ENCODE peak calls at places on chromosomes 16 and 17, in nine cellular contexts. J is GM13977, A is pancreas, Z is cardiac muscle cell, Q is heart right ventricle, W is AG04449, S is foreskin fibroblast, B is PC-3, F is MCF 10A. N is an unnamed sample.

GRCh38 chr16:12086861-12087260 is 110.3 kb downstream of the SNX29 start:
- DNase-seq in J (no peak), A (no peak), Z (no peak), Q (no peak), W (no peak), S (no peak), B (no peak), F (no peak), N (no peak)

GRCh38 chr17:39755550-39756375 is 18.0 kb downstream of the GRB7 start:
- DNase-seq in J (peak; percentile 84), A (no peak), Z (no peak), Q (no peak), W (no peak), S (no peak), B (no peak), F (no peak), N (peak; percentile 73)

GRCh38 chr16:85164838-85165516 is 52.7 kb upstream of the CIBAR2 start:
- DNase-seq in J (no peak), A (no peak), Z (no peak), Q (no peak), W (no peak), S (no peak), B (no peak), F (no peak), N (no peak)

GRCh38 chr17:57207396-57207795 is 48.9 kb upstream of the MSI2 start:
- DNase-seq in J (no peak), A (no peak), Z (no peak), Q (no peak), W (no peak), S (no peak), B (no peak), F (no peak), N (no peak)

GRCh38 chr17:17911003-17911613 is 61.1 kb downstream of the TOM1L2 start:
- DNase-seq in J (peak; percentile 8), A (no peak), Z (peak; percentile 44), Q (no peak), W (no peak), S (no peak), B (no peak), F (no peak), N (no peak)

GRCh38 chr17:55433629-55434422 is 12.2 kb upstream of the MMD start:
- DNase-seq in J (no peak), A (no peak), Z (no peak), Q (no peak), W (peak; percentile 70), S (peak; percentile 93), B (peak; percentile 99), F (peak; percentile 95), N (no peak)

GRCh38 chr17:82751571-82752370 is at the start of gene TBCD:
- DNase-seq in J (peak; percentile 99), A (peak; percentile 88), Z (peak; percentile 92), Q (peak; percentile 89), W (peak; percentile 24), S (peak; percentile 88), B (peak; percentile 85), F (peak; percentile 83), N (peak; percentile 86)

GRCh38 chr17:7888184-7888920 is at the start of gene CHD3:
- DNase-seq in J (no peak), A (peak; percentile 43), Z (peak; percentile 12), Q (no peak), W (no peak), S (no peak), B (peak; percentile 71), F (peak; percentile 18), N (no peak)

GRCh38 chr17:45948881-45949624 is 50.0 kb upstream of the STH start:
- DNase-seq in J (peak; percentile 86), A (peak; percentile 73), Z (peak; percentile 86), Q (peak; percentile 71), W (no peak), S (peak; percentile 41), B (peak; percentile 83), F (peak; percentile 66), N (peak; percentile 65)

GRCh38 chr17:32549559-32549958 is 62.8 kb downstream of the CDK5R1 start:
- DNase-seq in J (no peak), A (no peak), Z (no peak), Q (no peak), W (no peak), S (no peak), B (no peak), F (no peak), N (no peak)

GRCh38 chr16:28326881-28327610 is 34.7 kb downstream of the SBK1 start:
- DNase-seq in J (peak; percentile 86), A (peak; percentile 62), Z (peak; percentile 74), Q (peak; percentile 34), W (no peak), S (peak; percentile 29), B (peak; percentile 33), F (peak; percentile 43), N (peak; percentile 55)

GRCh38 chr17:14157822-14158221 is 78.8 kb downstream of the CDRT15 start:
- DNase-seq in J (no peak), A (no peak), Z (no peak), Q (no peak), W (no peak), S (no peak), B (peak; percentile 62), F (no peak), N (no peak)

GRCh38 chr17:78940708-78941107 is 15.5 kb upstream of the TIMP2 start:
- DNase-seq in J (no peak), A (no peak), Z (no peak), Q (no peak), W (no peak), S (no peak), B (peak; percentile 31), F (no peak), N (no peak)

GRCh38 chr16:813204-813915 is 12.8 kb upstream of the GNG13 start:
- DNase-seq in J (peak; percentile 82), A (no peak), Z (peak; percentile 77), Q (no peak), W (no peak), S (no peak), B (peak; percentile 30), F (no peak), N (peak; percentile 50)

GRCh38 chr16:58661199-58661830 is 23.3 kb downstream of the SLC38A7 start:
- DNase-seq in J (peak; percentile 78), A (peak; percentile 70), Z (peak; percentile 76), Q (peak; percentile 49), W (peak; percentile 56), S (peak; percentile 83), B (peak; percentile 85), F (peak; percentile 90), N (no peak)

GRCh38 chr17:13323990-13324389 is 277.7 kb downstream of the HS3ST3A1 start:
- DNase-seq in J (no peak), A (no peak), Z (no peak), Q (no peak), W (no peak), S (no peak), B (no peak), F (no peak), N (no peak)

GRCh38 chr17:7490144-7490543 is 6.0 kb downstream of the POLR2A start:
- DNase-seq in J (no peak), A (no peak), Z (no peak), Q (no peak), W (no peak), S (no peak), B (no peak), F (no peak), N (no peak)

GRCh38 chr17:31580331-31581021 is 189.0 kb downstream of the RAB11FIP4 start:
- DNase-seq in J (peak; percentile 48), A (no peak), Z (no peak), Q (no peak), W (no peak), S (peak; percentile 91), B (peak; percentile 69), F (peak; percentile 96), N (no peak)

GRCh38 chr17:44130693-44131349 is 7.4 kb upstream of the HDAC5 start:
- DNase-seq in J (no peak), A (no peak), Z (no peak), Q (no peak), W (no peak), S (no peak), B (no peak), F (no peak), N (no peak)

GRCh38 chr16:79542196-79542859 is 58.2 kb downstream of the MAF start:
- DNase-seq in J (no peak), A (no peak), Z (no peak), Q (peak; percentile 77), W (no peak), S (no peak), B (no peak), F (no peak), N (no peak)

DNA sequence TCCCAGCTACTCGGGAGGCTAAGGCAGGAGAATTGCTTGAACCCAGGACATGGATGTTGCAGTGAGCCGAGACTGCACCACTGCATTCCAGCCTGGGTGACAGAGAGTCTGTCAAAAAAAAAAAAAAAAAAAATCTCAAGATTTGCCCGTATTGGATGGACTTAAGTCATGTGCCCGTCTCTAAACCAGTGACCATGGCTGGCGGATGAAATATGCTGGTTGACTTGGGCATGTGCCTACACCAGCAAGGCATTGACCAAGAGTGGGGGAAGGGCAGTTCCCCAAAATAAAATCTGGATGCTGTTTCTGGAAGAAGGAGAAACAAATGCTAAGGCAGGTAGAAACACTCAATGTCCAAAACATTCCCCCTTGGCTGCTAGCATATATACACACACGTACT is 21.5 kb upstream of the COL1A1 start:
- DNase-seq in J (no peak), A (no peak), Z (no peak), Q (no peak), W (no peak), S (no peak), B (no peak), F (peak; percentile 43), N (no peak)
- TF ChIP-seq CTCF in J (no peak), A (no peak), Z (no peak), Q (no peak), W (no peak), S (no peak), B (no peak), F (no peak), N (no peak)

GRCh38 chr17:72121164-72122001 is 563 bp downstream of the SOX9 start:
- DNase-seq in J (peak; percentile 58), A (peak; percentile 57), Z (peak; percentile 64), Q (peak; percentile 44), W (no peak), S (peak; percentile 62), B (peak; percentile 48), F (peak; percentile 60), N (no peak)
- TF ChIP-seq CTCF in J (no peak), A (no peak), Z (peak; percentile 19), Q (peak; percentile 37), W (peak; percentile 9), S (no peak), B (peak; percentile 20), F (no peak), N (no peak)

GRCh38 chr16:53022374-53022773 is 30.3 kb downstream of the CHD9NB start:
- DNase-seq in J (peak; percentile 46), A (peak; percentile 36), Z (peak; percentile 76), Q (peak; percentile 40), W (no peak), S (peak; percentile 24), B (peak; percentile 53), F (peak; percentile 65), N (no peak)
- TF ChIP-seq CTCF in J (peak; percentile 53), A (peak; percentile 14), Z (peak; percentile 69), Q (peak; percentile 67), W (peak; percentile 62), S (peak; percentile 54), B (peak; percentile 66), F (peak; percentile 74), N (no peak)

DNA sequence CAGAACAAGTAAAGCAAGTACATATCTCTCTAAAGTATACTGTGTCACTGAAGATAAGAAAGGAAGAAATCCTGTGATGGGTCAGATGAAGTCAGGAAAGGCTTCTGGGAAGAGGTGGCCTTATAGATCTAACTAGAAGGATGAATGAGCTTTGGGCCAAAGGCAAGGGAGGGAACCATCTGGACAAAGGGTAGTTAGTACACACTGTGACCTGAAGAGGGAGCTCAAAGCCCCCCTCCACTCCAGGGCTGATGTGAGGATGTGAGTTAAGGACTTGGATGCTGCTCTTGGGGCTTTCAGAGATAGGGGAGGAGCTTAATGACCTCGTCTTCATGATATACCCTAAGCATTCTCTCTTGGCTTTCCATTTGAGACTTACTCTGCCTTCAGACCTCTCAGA is 185.3 kb upstream of the CACNG3 start:
- DNase-seq in J (peak; percentile 52), A (no peak), Z (peak; percentile 64), Q (peak; percentile 6), W (no peak), S (no peak), B (peak; percentile 42), F (peak; percentile 65), N (no peak)
- TF ChIP-seq CTCF in J (peak; percentile 74), A (peak; percentile 32), Z (peak; percentile 44), Q (peak; percentile 61), W (peak; percentile 12), S (peak; percentile 30), B (peak; percentile 57), F (peak; percentile 65), N (peak; percentile 19)

N was measured in activated B cell treated with CpG ODN at 0.5 μM for 24 hours.